ENCODE peak calls at places on chromosomes 1 and 21, in ten cellular contexts. One of them, this sample, is unnamed.

GRCh38 chr1:75992312-75992711 is 60.1 kb upstream of the ASB17 start:
- DNase-seq in amniotic stem cell: no peak
- DNase-seq in activated naive CD4-positive, alpha-beta T cell: no peak
- DNase-seq in activated T-cell treated with anti-CD3 and anti-CD28 coated beads for 24 hours: no peak
- DNase-seq in transverse colon: no peak
- DNase-seq in COR-L47: no peak
- DNase-seq in cardiac fibroblast: no peak
- DNase-seq in NCI-H1417: peak; percentile 27
- DNase-seq in H54: no peak
- DNase-seq in stimulated activated CD4-positive, alpha-beta T cell treated with anti-CD3 and anti-CD28 coated beads, TNF-alpha, amount 100 ng/mL, for 48 hours: no peak
- DNase-seq in this sample: no peak

GRCh38 chr1:244159646-244160045 is 108.6 kb downstream of the ZBTB18 start:
- DNase-seq in activated T-cell treated with anti-CD3 and anti-CD28 coated beads for 24 hours: no peak
- DNase-seq in cardiac fibroblast: no peak
- DNase-seq in H54: no peak
- DNase-seq in COR-L47: no peak
- DNase-seq in transverse colon: no peak
- DNase-seq in stimulated activated CD4-positive, alpha-beta T cell treated with anti-CD3 and anti-CD28 coated beads, TNF-alpha, amount 100 ng/mL, for 48 hours: no peak
- DNase-seq in amniotic stem cell: no peak
- DNase-seq in activated naive CD4-positive, alpha-beta T cell: no peak
- DNase-seq in NCI-H1417: no peak
- DNase-seq in this sample: no peak

GRCh38 chr1:223143760-223144248 is 756 bp upstream of the TLR5 start:
- DNase-seq in COR-L47: peak; percentile 82
- DNase-seq in amniotic stem cell: no peak
- DNase-seq in H54: no peak
- DNase-seq in cardiac fibroblast: no peak
- DNase-seq in stimulated activated CD4-positive, alpha-beta T cell treated with anti-CD3 and anti-CD28 coated beads, TNF-alpha, amount 100 ng/mL, for 48 hours: no peak
- DNase-seq in activated T-cell treated with anti-CD3 and anti-CD28 coated beads for 24 hours: no peak
- DNase-seq in NCI-H1417: peak; percentile 94
- DNase-seq in transverse colon: peak; percentile 69
- DNase-seq in activated naive CD4-positive, alpha-beta T cell: peak; percentile 31
- DNase-seq in this sample: peak; percentile 24

GRCh38 chr1:93811646-93812045 is 67.4 kb downstream of the DNTTIP2 start:
- DNase-seq in COR-L47: no peak
- DNase-seq in NCI-H1417: no peak
- DNase-seq in transverse colon: no peak
- DNase-seq in activated T-cell treated with anti-CD3 and anti-CD28 coated beads for 24 hours: no peak
- DNase-seq in stimulated activated CD4-positive, alpha-beta T cell treated with anti-CD3 and anti-CD28 coated beads, TNF-alpha, amount 100 ng/mL, for 48 hours: no peak
- DNase-seq in amniotic stem cell: no peak
- DNase-seq in activated naive CD4-positive, alpha-beta T cell: no peak
- DNase-seq in cardiac fibroblast: peak; percentile 33
- DNase-seq in H54: no peak
- DNase-seq in this sample: no peak

GRCh38 chr1:166172106-166172505 is 5.3 kb upstream of the FAM78B start:
- DNase-seq in amniotic stem cell: no peak
- DNase-seq in NCI-H1417: no peak
- DNase-seq in H54: no peak
- DNase-seq in transverse colon: peak; percentile 25
- DNase-seq in stimulated activated CD4-positive, alpha-beta T cell treated with anti-CD3 and anti-CD28 coated beads, TNF-alpha, amount 100 ng/mL, for 48 hours: no peak
- DNase-seq in cardiac fibroblast: no peak
- DNase-seq in activated T-cell treated with anti-CD3 and anti-CD28 coated beads for 24 hours: no peak
- DNase-seq in COR-L47: no peak
- DNase-seq in activated naive CD4-positive, alpha-beta T cell: no peak
- DNase-seq in this sample: no peak

GRCh38 chr1:222375656-222376055 is 172.2 kb downstream of the HHIPL2 start:
- DNase-seq in amniotic stem cell: no peak
- DNase-seq in NCI-H1417: no peak
- DNase-seq in activated naive CD4-positive, alpha-beta T cell: no peak
- DNase-seq in transverse colon: no peak
- DNase-seq in activated T-cell treated with anti-CD3 and anti-CD28 coated beads for 24 hours: no peak
- DNase-seq in COR-L47: no peak
- DNase-seq in cardiac fibroblast: no peak
- DNase-seq in H54: no peak
- DNase-seq in stimulated activated CD4-positive, alpha-beta T cell treated with anti-CD3 and anti-CD28 coated beads, TNF-alpha, amount 100 ng/mL, for 48 hours: no peak
- DNase-seq in this sample: no peak

GRCh38 chr1:110630770-110631663 is 24.9 kb upstream of the KCNA2 start:
- DNase-seq in NCI-H1417: peak; percentile 85
- DNase-seq in cardiac fibroblast: peak; percentile 64
- DNase-seq in transverse colon: peak; percentile 86
- DNase-seq in COR-L47: peak; percentile 74
- DNase-seq in activated T-cell treated with anti-CD3 and anti-CD28 coated beads for 24 hours: peak; percentile 80
- DNase-seq in stimulated activated CD4-positive, alpha-beta T cell treated with anti-CD3 and anti-CD28 coated beads, TNF-alpha, amount 100 ng/mL, for 48 hours: peak; percentile 67
- DNase-seq in activated naive CD4-positive, alpha-beta T cell: peak; percentile 73
- DNase-seq in H54: peak; percentile 60
- DNase-seq in amniotic stem cell: peak; percentile 21
- DNase-seq in this sample: peak; percentile 86

GRCh38 chr1:233183226-233184020 is 112.1 kb downstream of the PCNX2 start:
- DNase-seq in COR-L47: no peak
- DNase-seq in activated T-cell treated with anti-CD3 and anti-CD28 coated beads for 24 hours: no peak
- DNase-seq in NCI-H1417: no peak
- DNase-seq in transverse colon: no peak
- DNase-seq in activated naive CD4-positive, alpha-beta T cell: no peak
- DNase-seq in stimulated activated CD4-positive, alpha-beta T cell treated with anti-CD3 and anti-CD28 coated beads, TNF-alpha, amount 100 ng/mL, for 48 hours: no peak
- DNase-seq in amniotic stem cell: no peak
- DNase-seq in H54: no peak
- DNase-seq in cardiac fibroblast: no peak
- DNase-seq in this sample: no peak

GRCh38 chr1:204331847-204332487 is 27.8 kb downstream of the PLEKHA6 start:
- DNase-seq in amniotic stem cell: no peak
- DNase-seq in activated naive CD4-positive, alpha-beta T cell: no peak
- DNase-seq in stimulated activated CD4-positive, alpha-beta T cell treated with anti-CD3 and anti-CD28 coated beads, TNF-alpha, amount 100 ng/mL, for 48 hours: no peak
- DNase-seq in NCI-H1417: no peak
- DNase-seq in H54: no peak
- DNase-seq in cardiac fibroblast: no peak
- DNase-seq in COR-L47: no peak
- DNase-seq in activated T-cell treated with anti-CD3 and anti-CD28 coated beads for 24 hours: no peak
- DNase-seq in transverse colon: peak; percentile 83
- DNase-seq in this sample: no peak

GRCh38 chr1:71303617-71304041 is 222.8 kb upstream of the ZRANB2 start:
- DNase-seq in stimulated activated CD4-positive, alpha-beta T cell treated with anti-CD3 and anti-CD28 coated beads, TNF-alpha, amount 100 ng/mL, for 48 hours: no peak
- DNase-seq in amniotic stem cell: no peak
- DNase-seq in NCI-H1417: no peak
- DNase-seq in activated T-cell treated with anti-CD3 and anti-CD28 coated beads for 24 hours: no peak
- DNase-seq in cardiac fibroblast: no peak
- DNase-seq in COR-L47: no peak
- DNase-seq in H54: no peak
- DNase-seq in activated naive CD4-positive, alpha-beta T cell: no peak
- DNase-seq in transverse colon: no peak
- DNase-seq in this sample: no peak

GRCh38 chr1:150148834-150149489 is 754 bp upstream of the PLEKHO1 start:
- DNase-seq in activated T-cell treated with anti-CD3 and anti-CD28 coated beads for 24 hours: no peak
- DNase-seq in stimulated activated CD4-positive, alpha-beta T cell treated with anti-CD3 and anti-CD28 coated beads, TNF-alpha, amount 100 ng/mL, for 48 hours: no peak
- DNase-seq in amniotic stem cell: no peak
- DNase-seq in cardiac fibroblast: no peak
- DNase-seq in transverse colon: no peak
- DNase-seq in COR-L47: no peak
- DNase-seq in NCI-H1417: peak; percentile 85
- DNase-seq in H54: no peak
- DNase-seq in activated naive CD4-positive, alpha-beta T cell: no peak
- DNase-seq in this sample: no peak

GRCh38 chr21:28657576-28657975 is 335.1 kb downstream of the LTN1 start:
- DNase-seq in amniotic stem cell: peak; percentile 8
- DNase-seq in COR-L47: no peak
- DNase-seq in stimulated activated CD4-positive, alpha-beta T cell treated with anti-CD3 and anti-CD28 coated beads, TNF-alpha, amount 100 ng/mL, for 48 hours: no peak
- DNase-seq in activated T-cell treated with anti-CD3 and anti-CD28 coated beads for 24 hours: no peak
- DNase-seq in cardiac fibroblast: no peak
- DNase-seq in H54: no peak
- DNase-seq in NCI-H1417: no peak
- DNase-seq in transverse colon: no peak
- DNase-seq in activated naive CD4-positive, alpha-beta T cell: no peak
- DNase-seq in this sample: no peak

This sample was measured in activated naive CD8-positive, alpha-beta T cell treated with anti-CD3 and anti-CD28 coated beads for 36 hours.